ENCODE peak calls at places on chromosomes 6 and 20, in eight cellular contexts. O is adrenal gland, Y is thoracic aorta, A is IMR-90, F is A673, E is mesenchymal stem cell, U is SJSA1, D is colonic mucosa. R is an unnamed sample.
A peak's percentile ranks its signal among the peaks of the same experiment; 100 is the strongest.

GRCh38 chr6:45569210-45569945 is 191.6 kb upstream of the SUPT3H start:
- DNase-seq in A (no peak), U (peak; percentile 30), E (no peak), O (no peak), D (no peak), F (no peak), Y (no peak), R (no peak)

GRCh38 chr6:6654599-6655575 is 66.4 kb downstream of the LY86 start:
- DNase-seq in E (no peak), D (no peak), O (no peak), F (no peak), U (no peak), Y (no peak), A (no peak), R (no peak)

GRCh38 chr20:32539817-32540675 is 45.1 kb downstream of the NOL4L start:
- DNase-seq in U (no peak), Y (no peak), A (no peak), F (no peak), O (no peak), D (peak; percentile 44), E (no peak), R (peak; percentile 47)

GRCh38 chr6:13305256-13305650 is 23.1 kb downstream of the TBC1D7 start:
- DNase-seq in A (no peak), O (no peak), F (no peak), U (no peak), D (no peak), E (no peak), Y (no peak), R (no peak)

GRCh38 chr6:152244998-152245630 is 392.0 kb downstream of the SYNE1 start:
- DNase-seq in U (no peak), Y (no peak), O (no peak), F (no peak), E (peak; percentile 76), D (no peak), A (no peak), R (no peak)

GRCh38 chr6:142302427-142303190 is 802 bp downstream of the ADGRG6 start:
- DNase-seq in D (no peak), U (no peak), A (peak; percentile 11), O (no peak), F (no peak), Y (no peak), E (peak; percentile 45), R (no peak)

GRCh38 chr20:62561182-62561581 is 81.1 kb upstream of the SLCO4A1 start:
- DNase-seq in Y (no peak), A (no peak), O (no peak), U (no peak), E (no peak), D (no peak), F (no peak), R (no peak)

GRCh38 chr6:109393882-109394281 is 11.6 kb upstream of the CD164 start:
- DNase-seq in U (no peak), F (peak; percentile 14), E (peak; percentile 60), O (no peak), Y (no peak), D (no peak), A (peak; percentile 22), R (no peak)

GRCh38 chr6:138293428-138293827 is 75.1 kb upstream of the PBOV1 start:
- DNase-seq in F (no peak), Y (no peak), O (no peak), E (no peak), U (no peak), D (no peak), A (no peak), R (no peak)

GRCh38 chr6:168383062-168383854 is 57.7 kb upstream of the SMOC2 start:
- DNase-seq in Y (no peak), E (no peak), U (no peak), D (no peak), F (no peak), A (no peak), O (no peak), R (no peak)

GRCh38 chr6:20827798-20828197 is 293.5 kb downstream of the CDKAL1 start:
- DNase-seq in F (no peak), Y (no peak), D (no peak), U (no peak), A (peak; percentile 61), E (no peak), O (no peak), R (no peak)

GRCh38 chr6:88532241-88532860 is 366.2 kb upstream of the CNR1 start:
- DNase-seq in U (no peak), E (no peak), A (no peak), Y (no peak), F (no peak), O (no peak), D (no peak), R (no peak)

GRCh38 chr6:3750324-3751018 is 1.0 kb downstream of the PXDC1 start:
- DNase-seq in A (peak; percentile 72), O (peak; percentile 88), U (peak; percentile 73), F (peak; percentile 58), D (peak; percentile 76), Y (no peak), E (peak; percentile 77), R (no peak)

GRCh38 chr6:3753228-3753795 is 1.8 kb upstream of the PXDC1 start:
- DNase-seq in O (no peak), E (peak; percentile 80), U (no peak), D (no peak), F (no peak), A (no peak), Y (no peak), R (no peak)

GRCh38 chr6:3751730-3752537 is 421 bp upstream of the PXDC1 start:
- DNase-seq in Y (peak; percentile 60), E (peak; percentile 94), A (peak; percentile 93), U (peak; percentile 96), O (peak; percentile 86), F (peak; percentile 88), D (peak; percentile 78), R (peak; percentile 40)

GRCh38 chr6:3751019-3751729 is at the start of gene PXDC1:
- DNase-seq in E (peak; percentile 26), Y (no peak), A (no peak), U (no peak), O (no peak), F (no peak), D (no peak), R (no peak)

DNA sequence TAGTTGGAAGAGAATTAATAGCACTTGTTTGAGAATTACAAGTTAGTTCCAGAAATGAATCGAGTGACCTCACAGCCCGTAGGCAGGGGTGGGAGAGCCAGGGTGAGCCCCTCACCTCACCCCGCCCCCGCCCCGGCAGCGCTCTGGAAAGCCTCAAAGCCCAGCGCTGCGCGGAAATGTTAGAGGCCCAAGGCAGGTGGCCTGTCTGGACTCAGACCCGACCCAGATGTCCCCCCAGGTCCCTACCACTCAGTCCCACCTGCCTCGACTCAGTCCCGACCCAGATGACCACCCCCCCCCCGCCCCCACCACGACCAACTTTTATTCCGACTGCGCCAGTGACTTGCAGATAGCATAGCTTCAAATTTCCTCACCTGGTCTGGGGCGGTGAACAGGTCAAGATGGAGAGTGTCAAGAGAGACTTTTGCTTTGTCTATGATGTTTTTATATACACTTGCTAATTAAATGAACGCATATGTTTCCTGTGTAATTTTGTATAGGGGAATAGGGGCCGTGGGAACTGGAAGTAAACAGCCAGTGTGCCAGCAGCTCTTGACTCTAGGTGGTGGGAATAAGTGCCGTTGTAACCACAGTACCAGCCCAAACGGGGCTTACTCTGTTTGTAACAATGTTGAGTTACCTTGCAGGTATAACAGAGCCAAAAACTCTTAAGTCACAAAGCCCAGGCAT is 1.2 kb upstream of the PXDC1 start:
- DNase-seq in A (no peak), U (no peak), D (no peak), Y (no peak), O (no peak), F (no peak), E (no peak), R (no peak)
- H3K27ac ChIP-seq in A (peak overlapping the region; percentile 86), U (peak overlapping the region; percentile 89), D (peak overlapping the region; percentile 90), Y (peak overlapping the region; percentile 97), O (peak overlapping the region; percentile 96), F (no peak overlapping the region), E (peak overlapping the region; percentile 81), R (no peak overlapping the region)

GRCh38 chr6:89954721-89955148 is 60.5 kb downstream of the GJA10 start:
- DNase-seq in D (no peak), A (peak; percentile 17), F (no peak), U (no peak), E (peak; percentile 18), Y (no peak), O (no peak), R (no peak)

GRCh38 chr6:89951574-89952360 is 57.5 kb downstream of the GJA10 start:
- DNase-seq in U (no peak), F (no peak), O (no peak), A (peak; percentile 31), E (no peak), Y (no peak), D (no peak), R (no peak)

GRCh38 chr6:89950879-89951391 is 56.7 kb downstream of the GJA10 start:
- DNase-seq in F (no peak), U (no peak), Y (no peak), A (no peak), D (no peak), O (no peak), E (no peak), R (no peak)

GRCh38 chr6:89952361-89952680 is 58.1 kb downstream of the GJA10 start:
- DNase-seq in U (no peak), E (no peak), F (no peak), D (no peak), A (no peak), O (no peak), Y (no peak), R (no peak)

DNA sequence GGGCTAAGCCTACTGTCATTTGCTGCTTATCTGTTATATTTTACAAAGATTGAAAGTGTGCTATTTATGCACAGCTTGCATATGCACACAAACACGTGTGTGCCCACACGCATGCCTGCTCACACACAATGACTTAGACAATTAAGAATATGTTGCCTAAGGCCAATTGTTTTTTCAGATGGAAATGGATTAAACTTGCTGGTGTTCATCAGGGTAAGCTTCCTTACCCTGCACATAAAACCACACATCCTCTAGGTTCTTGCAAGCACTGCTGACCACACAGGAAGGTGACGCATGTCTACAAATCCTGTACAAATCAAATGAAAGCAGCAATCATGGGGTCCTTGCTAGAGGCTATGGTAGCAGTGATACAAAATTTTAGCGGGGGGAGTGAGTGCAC is 58.4 kb downstream of the GJA10 start:
- DNase-seq in E (peak; percentile 21), A (peak; percentile 75), D (no peak), U (peak; percentile 79), F (no peak), Y (no peak), O (no peak), R (peak; percentile 60)
- H3K4me1 ChIP-seq in E (peaks cover 4% of the 10 kb centered on the region), A (peaks cover 1% of the 10 kb centered on the region), D (no peaks in the 10 kb centered on the region), U (peaks cover 39% of the 10 kb centered on the region), F (no peaks in the 10 kb centered on the region), Y (no peaks in the 10 kb centered on the region), O (no peaks in the 10 kb centered on the region), R (peaks cover 30% of the 10 kb centered on the region)

DNA sequence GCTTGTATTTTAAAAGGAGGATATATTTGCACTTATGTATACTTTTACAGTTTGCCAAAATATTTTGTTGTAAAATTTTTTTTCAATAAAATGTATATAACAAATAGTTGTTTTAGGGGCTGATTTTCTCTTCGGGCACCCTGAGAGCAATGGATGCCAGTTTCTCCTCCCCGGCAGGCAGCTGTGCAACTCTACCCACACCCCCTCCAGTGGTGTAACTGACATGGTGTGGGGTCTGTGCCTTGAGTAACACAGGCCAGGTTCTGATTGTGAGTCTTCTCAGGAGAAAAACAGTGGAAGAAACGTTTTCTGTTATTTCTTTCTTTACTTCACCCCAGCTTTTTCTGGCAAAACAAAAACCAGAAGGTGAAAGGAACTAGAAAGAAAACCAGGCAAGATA is 6.1 kb downstream of the FOXF2 start:
- DNase-seq in O (no peak), E (no peak), A (no peak), F (no peak), D (no peak), U (peak; percentile 69), Y (no peak), R (no peak)
- H3K27ac ChIP-seq in O (no peak overlapping the region), E (no peak overlapping the region), A (no peak overlapping the region), F (no peak overlapping the region), D (peak overlapping the region; percentile 10), U (peak overlapping the region; percentile 67), Y (no peak overlapping the region), R (no peak overlapping the region)

GRCh38 chr20:49704932-49705336 is 8.7 kb downstream of the B4GALT5 start:
- DNase-seq in A (no peak), F (no peak), O (no peak), D (no peak), U (no peak), E (no peak), Y (no peak), R (no peak)
- H3K4me1 ChIP-seq in A (peaks cover 6% of the 10 kb centered on the region), F (peaks cover 62% of the 10 kb centered on the region), O (peaks cover 93% of the 10 kb centered on the region), D (peaks cover 3% of the 10 kb centered on the region), U (peaks cover 22% of the 10 kb centered on the region), E (peaks cover 10% of the 10 kb centered on the region), Y (peaks cover 11% of the 10 kb centered on the region), R (peaks cover 6% of the 10 kb centered on the region)